ENCODE peak calls at places on chromosome 1, in ten cellular contexts. W, V, J, X, K, O, C, F, P and N are unnamed samples.
A peak's percentile ranks its signal among the peaks of the same experiment; 100 is the strongest.

GRCh38 chr1:72355899-72356298 is 73.6 kb upstream of the NEGR1 start:
- DNase-seq in W (no peak), V (no peak), J (no peak), X (no peak), K (no peak), O (no peak), C (no peak), F (no peak), P (no peak), N (no peak)

GRCh38 chr1:43144228-43144627 is 27.9 kb downstream of the EBNA1BP2 start:
- DNase-seq in W (no peak), V (no peak), J (no peak), X (no peak), K (peak; percentile 31), O (no peak), C (no peak), F (no peak), P (no peak), N (no peak)

GRCh38 chr1:200379431-200379755 is 30.4 kb downstream of the ZNF281 start:
- DNase-seq in W (no peak), V (no peak), J (no peak), X (no peak), K (peak; percentile 92), O (no peak), C (no peak), F (no peak), P (no peak), N (no peak)

GRCh38 chr1:78036450-78036849 is 9.3 kb upstream of the GIPC2 start:
- DNase-seq in W (no peak), V (no peak), J (no peak), X (no peak), K (no peak), O (no peak), C (no peak), F (no peak), P (no peak), N (no peak)

GRCh38 chr1:25944986-25945385 is 38.8 kb upstream of the STMN1 start:
- DNase-seq in W (no peak), V (no peak), J (no peak), X (no peak), K (no peak), O (no peak), C (no peak), F (no peak), P (no peak), N (no peak)

GRCh38 chr1:53503433-53503925 is 44.3 kb downstream of the DMRTB1 start:
- DNase-seq in W (no peak), V (no peak), J (no peak), X (no peak), K (no peak), O (no peak), C (no peak), F (no peak), P (no peak), N (no peak)

GRCh38 chr1:43293896-43294760 is 6.7 kb upstream of the TIE1 start:
- DNase-seq in W (no peak), V (no peak), J (peak; percentile 47), X (no peak), K (no peak), O (peak; percentile 45), C (no peak), F (no peak), P (no peak), N (no peak)

GRCh38 chr1:211684791-211685190 is 9.4 kb upstream of the NEK2 start:
- DNase-seq in W (no peak), V (no peak), J (no peak), X (no peak), K (no peak), O (no peak), C (no peak), F (no peak), P (no peak), N (no peak)

GRCh38 chr1:94416901-94417701 is 1.1 kb upstream of the ABCD3 start:
- DNase-seq in W (peak; percentile 69), V (peak; percentile 69), J (peak; percentile 53), X (peak; percentile 36), K (peak; percentile 18), O (peak; percentile 45), C (no peak), F (no peak), P (no peak), N (peak; percentile 55)

GRCh38 chr1:149995927-149996326 is 14.6 kb downstream of the OTUD7B start:
- DNase-seq in W (no peak), V (no peak), J (peak; percentile 44), X (no peak), K (no peak), O (no peak), C (no peak), F (no peak), P (no peak), N (no peak)

GRCh38 chr1:44735992-44736391 is 3.6 kb upstream of the KIF2C start:
- DNase-seq in W (no peak), V (no peak), J (no peak), X (no peak), K (no peak), O (no peak), C (no peak), F (no peak), P (no peak), N (no peak)

GRCh38 chr1:222240536-222241181 is 307.2 kb downstream of the HHIPL2 start:
- DNase-seq in W (no peak), V (no peak), J (no peak), X (no peak), K (peak; percentile 4), O (no peak), C (no peak), F (no peak), P (no peak), N (peak; percentile 84)

GRCh38 chr1:212182585-212182984 is 102.6 kb upstream of the PPP2R5A start:
- DNase-seq in W (no peak), V (no peak), J (no peak), X (no peak), K (no peak), O (no peak), C (no peak), F (no peak), P (no peak), N (no peak)

GRCh38 chr1:167428418-167428817 is 89.9 kb downstream of the CD247 start:
- DNase-seq in W (no peak), V (no peak), J (no peak), X (no peak), K (no peak), O (no peak), C (no peak), F (no peak), P (no peak), N (peak; percentile 9)

GRCh38 chr1:97780884-97781283 is 139.9 kb downstream of the DPYD start:
- DNase-seq in W (no peak), V (no peak), J (no peak), X (no peak), K (no peak), O (no peak), C (no peak), F (no peak), P (no peak), N (no peak)

GRCh38 chr1:47729685-47730084 is 267.5 kb downstream of the TRABD2B start:
- DNase-seq in W (no peak), V (no peak), J (no peak), X (no peak), K (no peak), O (no peak), C (no peak), F (peak; percentile 6), P (no peak), N (no peak)

GRCh38 chr1:23483327-23484252 is at the start of gene ASAP3:
- DNase-seq in W (peak; percentile 80), V (peak; percentile 73), J (peak; percentile 45), X (peak; percentile 70), K (no peak), O (peak; percentile 30), C (no peak), F (peak; percentile 88), P (no peak), N (no peak)
- TF ChIP-seq POLR2A in W (no peak), V (peak; percentile 26), J (peak; percentile 72), X (peak; percentile 66), K (peak; percentile 64), O (no peak), C (no peak), F (no peak), P (no peak), N (no peak)

DNA sequence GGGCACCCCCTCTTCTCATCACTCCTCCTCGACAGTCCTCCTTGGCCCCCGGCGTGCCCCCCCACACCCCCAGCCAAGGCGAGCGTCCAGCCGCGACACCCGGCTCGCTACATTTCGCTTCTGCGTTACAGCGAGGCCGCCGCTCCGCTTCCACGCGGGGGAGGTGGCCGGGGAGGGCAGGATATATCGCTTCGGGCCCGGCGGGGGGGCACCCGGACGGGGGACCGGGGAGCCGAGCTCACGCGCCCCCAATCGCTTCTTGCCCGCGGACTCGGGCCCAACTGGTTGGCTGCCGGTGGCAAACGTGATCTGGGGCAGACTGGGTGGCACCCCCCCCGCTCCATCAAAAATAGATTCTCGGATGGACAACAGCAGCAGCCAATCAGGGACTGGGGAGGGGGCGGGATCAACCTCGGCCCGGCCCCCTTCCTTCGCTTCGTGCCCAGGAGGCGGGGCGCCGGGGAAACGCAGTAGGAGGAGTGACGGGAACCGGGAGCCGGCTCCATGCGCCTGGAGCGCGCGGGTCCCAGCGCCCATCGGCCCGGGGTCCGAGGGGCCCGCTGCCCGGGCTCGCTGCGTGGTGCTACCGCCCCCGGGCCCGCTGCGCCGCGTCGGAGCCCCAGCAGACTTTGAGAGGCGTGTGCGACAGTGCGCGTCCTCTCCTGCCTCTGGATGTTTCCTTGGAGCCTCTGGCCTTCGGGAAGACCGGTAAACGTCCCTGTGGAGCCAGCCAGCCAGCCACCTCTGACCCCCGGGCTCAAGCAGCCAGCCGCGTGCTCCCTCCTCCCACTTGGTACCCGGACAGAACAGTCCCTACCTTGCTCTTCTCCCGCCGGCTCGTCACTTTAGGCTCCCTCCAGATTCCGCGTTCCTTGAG is at the start of gene SLC41A1:
- DNase-seq in W (peak; percentile 98), V (peak; percentile 97), J (peak; percentile 96), X (peak; percentile 94), K (peak; percentile 90), O (peak; percentile 93), C (peak; percentile 96), F (peak; percentile 99), P (peak; percentile 75), N (peak; percentile 93)
- TF ChIP-seq POLR2A in W (peak; percentile 66), V (peak; percentile 61), J (peak; percentile 88), X (peak; percentile 92), K (peak; percentile 56), O (peak; percentile 31), C (peak; percentile 29), F (peak; percentile 9), P (no peak), N (peak; percentile 66)

DNA sequence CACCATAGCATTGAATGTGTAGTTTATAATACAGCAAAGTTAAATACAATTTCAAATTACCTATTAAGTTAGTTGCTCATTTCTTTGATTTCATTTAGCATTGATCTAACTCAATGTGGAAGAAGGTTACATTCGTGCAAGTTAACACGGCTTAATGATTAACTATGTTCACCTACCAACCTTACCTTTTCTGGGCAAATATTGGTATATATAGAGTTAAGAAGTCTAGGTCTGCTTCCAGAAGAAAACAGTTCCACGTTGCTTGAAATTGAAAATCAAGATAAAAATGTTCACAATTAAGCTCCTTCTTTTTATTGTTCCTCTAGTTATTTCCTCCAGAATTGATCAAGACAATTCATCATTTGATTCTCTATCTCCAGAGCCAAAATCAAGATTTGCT is at the start of gene ANGPTL3:
- DNase-seq in W (no peak), V (no peak), J (no peak), X (no peak), K (no peak), O (no peak), C (no peak), F (no peak), P (no peak), N (no peak)
- TF ChIP-seq POLR2A in W (no peak), V (no peak), J (no peak), X (no peak), K (no peak), O (no peak), C (no peak), F (no peak), P (no peak), N (no peak)

GRCh38 chr1:156115514-156116374 is 1.2 kb downstream of the LMNA start:
- DNase-seq in W (peak; percentile 87), V (peak; percentile 80), J (peak; percentile 62), X (peak; percentile 72), K (peak; percentile 64), O (peak; percentile 76), C (no peak), F (peak; percentile 94), P (no peak), N (peak; percentile 81)
- TF ChIP-seq POLR2A in W (peak; percentile 33), V (peak; percentile 34), J (peak; percentile 46), X (no peak), K (no peak), O (no peak), C (peak; percentile 77), F (no peak), P (no peak), N (peak; percentile 64)